ENCODE peak calls at places on chromosomes 3 and 15, in nine cellular contexts. U is upper lobe of right lung, M is GM12865, X is DND-41, Q is astrocyte, A is K562, P is right lobe of liver, W is fibroblast of lung, L is HFFc6. K is an unnamed sample.

GRCh38 chr15:101431301-101431700 is 58.2 kb downstream of the PCSK6 start:
- DNase-seq in A (no peak), U (no peak), Q (no peak), M (no peak), W (no peak), P (no peak), L (no peak), X (no peak), K (no peak)

GRCh38 chr3:129383292-129383860 is 45.1 kb downstream of the EFCAB12 start:
- DNase-seq in P (peak; percentile 68), X (peak; percentile 77), M (peak; percentile 69), A (peak; percentile 66), W (peak; percentile 70), L (peak; percentile 55), U (no peak), Q (peak; percentile 48), K (peak; percentile 80)

GRCh38 chr15:75123395-75123794 is 78.3 kb upstream of the C15orf39 start:
- DNase-seq in P (no peak), Q (peak; percentile 84), A (no peak), U (no peak), X (no peak), M (no peak), W (peak; percentile 86), L (peak; percentile 89), K (no peak)

GRCh38 chr3:143975549-143976152 is 4.0 kb downstream of the DIPK2A start:
- DNase-seq in U (no peak), X (no peak), M (peak; percentile 72), W (peak; percentile 89), A (peak; percentile 15), L (peak; percentile 67), P (no peak), Q (peak; percentile 52), K (no peak)

GRCh38 chr3:15797600-15798303 is at the start of gene ANKRD28:
- DNase-seq in U (no peak), Q (peak; percentile 98), M (peak; percentile 55), A (peak; percentile 33), P (no peak), L (peak; percentile 99), W (peak; percentile 99), X (peak; percentile 51), K (no peak)

GRCh38 chr15:95324596-95325135 is 1005.8 kb upstream of the NR2F2 start:
- DNase-seq in W (no peak), X (no peak), A (no peak), P (no peak), M (no peak), Q (no peak), L (no peak), U (no peak), K (no peak)

GRCh38 chr3:61768284-61769012 is 207.1 kb downstream of the PTPRG start:
- DNase-seq in Q (no peak), X (no peak), L (no peak), A (no peak), W (no peak), U (no peak), M (no peak), P (no peak), K (no peak)

GRCh38 chr3:46889381-46890110 is 12.0 kb downstream of the PTH1R start:
- DNase-seq in Q (no peak), A (peak; percentile 40), P (no peak), X (peak; percentile 50), M (no peak), L (no peak), U (no peak), W (no peak), K (no peak)

GRCh38 chr3:42960282-42960681 is 18.8 kb upstream of the GASK1A start:
- DNase-seq in A (no peak), U (no peak), X (no peak), L (no peak), W (no peak), Q (no peak), P (no peak), M (no peak), K (no peak)

GRCh38 chr15:63560741-63561448 is 36.3 kb upstream of the FBXL22 start:
- DNase-seq in P (no peak), A (no peak), L (no peak), X (no peak), Q (no peak), M (peak; percentile 56), W (no peak), U (no peak), K (peak; percentile 49)

GRCh38 chr3:113070226-113071220 is 79.7 kb downstream of the GTPBP8 start:
- DNase-seq in A (no peak), X (no peak), Q (peak; percentile 45), M (peak; percentile 29), W (peak; percentile 60), P (no peak), L (no peak), U (no peak), K (peak; percentile 42)

GRCh38 chr15:33910741-33911140 is 57.6 kb upstream of the CHRM5 start:
- DNase-seq in U (no peak), M (no peak), A (no peak), L (peak; percentile 54), W (peak; percentile 33), P (no peak), X (no peak), Q (peak; percentile 64), K (no peak)

GRCh38 chr15:87731630-87732029 is 524.9 kb downstream of the NTRK3 start:
- DNase-seq in L (no peak), W (no peak), M (no peak), X (no peak), P (no peak), U (no peak), Q (no peak), A (no peak), K (no peak)

GRCh38 chr15:100125627-100126231 is 216.0 kb downstream of the ADAMTS17 start:
- DNase-seq in M (no peak), P (no peak), X (no peak), Q (no peak), U (peak; percentile 51), W (peak; percentile 93), L (no peak), A (no peak), K (no peak)

GRCh38 chr15:23402544-23402943 is 44.5 kb downstream of the GOLGA6L2 start:
- DNase-seq in U (no peak), Q (no peak), W (no peak), M (no peak), X (no peak), P (no peak), A (no peak), L (no peak), K (no peak)

DNA sequence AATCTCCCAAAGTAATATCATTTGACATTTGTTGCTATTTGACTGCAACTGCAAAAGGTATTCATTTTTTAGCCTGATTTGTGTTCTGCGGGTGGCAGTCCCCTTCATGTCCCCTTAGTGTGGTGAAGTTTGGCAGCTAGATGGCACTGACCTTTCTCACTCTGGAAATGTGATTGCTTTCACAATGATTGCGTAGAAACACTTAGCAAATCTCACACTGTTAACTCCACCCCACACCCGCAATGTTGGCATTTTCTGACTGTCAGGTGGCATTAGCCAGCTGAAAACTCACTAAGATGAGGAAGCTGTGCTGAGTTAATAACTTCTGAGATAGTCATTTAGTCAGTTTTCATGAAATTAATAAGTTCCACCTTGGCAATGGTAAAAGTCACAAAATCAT is 76.9 kb downstream of the TRIM69 start:
- DNase-seq in M (peak; percentile 13), L (no peak), P (peak; percentile 85), U (no peak), X (no peak), A (no peak), W (no peak), Q (no peak), K (no peak)
- TF ChIP-seq CTCF in M (no peak), L (no peak), P (no peak), U (no peak), X (no peak), A (no peak), W (no peak), Q (no peak), K (no peak)

DNA sequence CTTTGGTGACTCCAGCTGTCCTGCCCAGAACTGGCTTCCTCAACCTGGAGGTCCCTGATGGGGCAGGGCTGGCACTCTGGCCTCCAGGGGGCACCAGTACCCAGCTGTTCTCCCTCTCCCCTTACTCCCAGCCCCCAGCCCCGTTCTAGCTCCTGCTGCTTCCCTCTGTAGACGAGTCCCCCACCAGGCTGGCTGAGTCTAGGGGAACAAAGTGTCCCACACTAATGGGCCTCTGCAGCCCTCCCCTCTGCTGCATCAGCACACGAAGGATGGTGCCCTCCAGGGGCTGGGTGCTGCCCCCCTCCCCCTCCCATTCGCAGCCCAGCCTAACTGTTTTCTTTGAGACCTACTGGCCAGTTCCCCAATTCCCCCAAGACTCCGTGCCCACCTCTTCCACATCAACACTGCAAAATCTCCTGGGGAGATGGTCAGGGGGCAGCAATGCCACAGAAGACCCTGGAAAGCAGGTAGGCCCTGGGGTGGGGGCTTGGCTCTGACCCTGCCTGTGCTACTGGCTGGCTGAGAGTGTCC is 4.2 kb downstream of the RHCG start:
- DNase-seq in P (peak; percentile 30), L (no peak), U (no peak), X (peak; percentile 27), Q (no peak), A (no peak), M (no peak), W (no peak), K (peak; percentile 44)
- TF ChIP-seq CTCF in P (no peak), L (peak; percentile 74), U (no peak), X (peak; percentile 62), Q (peak; percentile 9), A (peak; percentile 36), M (peak; percentile 42), W (peak; percentile 16), K (peak; percentile 30)

GRCh38 chr3:107933450-107933849 is 157.4 kb downstream of the CD47 start:
- DNase-seq in W (no peak), Q (no peak), X (no peak), L (no peak), P (no peak), M (no peak), U (no peak), A (no peak), K (no peak)

GRCh38 chr3:107928084-107928445 is 162.8 kb downstream of the CD47 start:
- DNase-seq in Q (peak; percentile 39), P (no peak), L (peak; percentile 8), M (no peak), U (no peak), W (peak; percentile 35), X (no peak), A (no peak), K (no peak)

GRCh38 chr3:107927361-107928083 is 163.3 kb downstream of the CD47 start:
- DNase-seq in W (peak; percentile 64), U (peak; percentile 85), Q (peak; percentile 64), X (no peak), P (peak; percentile 62), A (peak; percentile 34), L (peak; percentile 56), M (peak; percentile 77), K (peak; percentile 86)
- TF ChIP-seq CTCF in W (peak; percentile 90), U (peak; percentile 95), Q (peak; percentile 73), X (no peak), P (peak; percentile 74), A (peak; percentile 77), L (peak; percentile 95), M (peak; percentile 93), K (peak; percentile 93)

DNA sequence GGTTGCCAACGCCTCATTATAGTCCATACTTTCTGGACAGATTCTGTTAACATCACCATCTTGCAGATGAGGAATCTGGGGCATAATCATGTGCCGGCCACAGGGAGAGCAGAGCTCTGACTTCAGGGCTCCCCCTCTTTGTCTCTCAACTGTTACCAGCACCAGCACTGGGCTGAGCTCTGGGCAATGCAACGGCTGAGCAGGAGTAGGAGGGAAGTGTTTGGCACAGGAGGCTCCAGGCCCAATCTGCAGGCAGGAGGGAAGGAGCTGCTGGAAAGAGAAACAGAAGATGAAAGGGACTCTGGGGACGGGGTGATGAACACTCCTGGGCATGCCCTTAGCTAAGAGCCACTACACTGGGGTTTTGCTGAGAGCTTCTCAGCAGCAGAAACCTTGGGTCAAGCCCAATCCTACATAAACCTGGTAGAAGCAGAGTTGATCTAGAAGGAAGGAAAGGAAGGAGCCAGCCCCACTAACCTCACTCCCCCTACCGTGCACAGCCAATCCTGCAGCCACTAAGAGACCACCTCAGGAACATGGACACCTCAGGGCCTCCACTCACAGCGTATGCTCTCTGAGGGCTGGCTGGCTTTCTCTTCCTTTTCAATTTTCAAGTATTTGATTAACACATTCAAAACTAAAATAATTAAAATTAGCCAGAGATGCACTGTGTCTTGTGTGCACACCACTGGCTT is 73.1 kb upstream of the SPATA12 start:
- DNase-seq in P (no peak), X (no peak), M (peak; percentile 43), L (no peak), Q (no peak), W (no peak), U (no peak), A (no peak), K (peak; percentile 41)
- TF ChIP-seq CTCF in P (no peak), X (peak; percentile 10), M (peak; percentile 45), L (peak; percentile 50), Q (peak; percentile 31), W (no peak), U (peak; percentile 18), A (no peak), K (peak; percentile 22)

K was measured in GM10248.